ENCODE peak calls at places on chromosomes 7 and 10, in five cellular contexts. R, X, F, G and S are unnamed samples.

GRCh38 chr10:119409906-119410305 is 132.6 kb downstream of the RGS10 start:
- DNase-seq in R (no peak), X (no peak), F (no peak), G (no peak), S (no peak)

GRCh38 chr7:127530148-127530547 is 55.2 kb downstream of the GCC1 start:
- DNase-seq in R (no peak), X (no peak), F (no peak), G (no peak), S (no peak)

GRCh38 chr7:123645516-123645915 is 10.2 kb upstream of the LMOD2 start:
- DNase-seq in R (no peak), X (no peak), F (no peak), G (no peak), S (no peak)

GRCh38 chr7:88239852-88240251 is 20.0 kb upstream of the SRI start:
- DNase-seq in R (no peak), X (no peak), F (no peak), G (no peak), S (no peak)

GRCh38 chr10:26703096-26703495 is 5.6 kb downstream of the PDSS1 start:
- DNase-seq in R (no peak), X (no peak), F (no peak), G (no peak), S (no peak)

GRCh38 chr7:1358376-1359050 is 100.8 kb downstream of the MICALL2 start:
- DNase-seq in R (no peak), X (no peak), F (peak; percentile 59), G (no peak), S (no peak)

GRCh38 chr10:68594405-68594804 is 34.3 kb downstream of the TET1 start:
- DNase-seq in R (peak; percentile 95), X (no peak), F (no peak), G (no peak), S (peak; percentile 26)

GRCh38 chr7:133748443-133749407 is 378.4 kb upstream of the LRGUK start:
- DNase-seq in R (no peak), X (no peak), F (peak; percentile 75), G (no peak), S (no peak)

GRCh38 chr7:105126436-105126975 is 112.5 kb downstream of the KMT2E start:
- DNase-seq in R (no peak), X (no peak), F (peak; percentile 51), G (no peak), S (peak; percentile 70)

GRCh38 chr7:80324032-80324431 is 187.8 kb downstream of the GNAT3 start:
- DNase-seq in R (peak; percentile 94), X (no peak), F (no peak), G (no peak), S (peak; percentile 75)

GRCh38 chr10:72298774-72299519 is 25.2 kb downstream of the DDIT4 start:
- DNase-seq in R (no peak), X (no peak), F (no peak), G (no peak), S (no peak)

GRCh38 chr7:143884978-143885559 is 16.9 kb downstream of the TCAF1 start:
- DNase-seq in R (no peak), X (no peak), F (peak; percentile 97), G (peak; percentile 47), S (peak; percentile 76)
- H3K27ac ChIP-seq in R (no peak overlapping the region), X (no peak overlapping the region), F (peak overlapping the region; percentile 94), G (no peak overlapping the region), S (no peak overlapping the region)

GRCh38 chr7:43679210-43680068 is 49.9 kb downstream of the COA1 start:
- DNase-seq in R (no peak), X (no peak), F (no peak), G (no peak), S (no peak)
- H3K9me2 ChIP-seq in R (no peaks in the 10 kb centered on the region), X (no peaks in the 10 kb centered on the region), F (no peaks in the 10 kb centered on the region), G (no peaks in the 10 kb centered on the region), S (no peaks in the 10 kb centered on the region)

GRCh38 chr10:84530724-84531325 is 202.4 kb downstream of the CCSER2 start:
- DNase-seq in R (no peak), X (no peak), F (no peak), G (no peak), S (no peak)
- H3K4me2 ChIP-seq in R (no peak overlapping the region), X (no peak overlapping the region), F (no peak overlapping the region), G (no peak overlapping the region), S (no peak overlapping the region)

GRCh38 chr10:114399576-114399975 is 4.7 kb downstream of the AFAP1L2 start:
- DNase-seq in R (no peak), X (no peak), F (no peak), G (no peak), S (no peak)
- H3K27ac ChIP-seq in R (no peak overlapping the region), X (no peak overlapping the region), F (no peak overlapping the region), G (no peak overlapping the region), S (no peak overlapping the region)